ENCODE peak calls at places on chromosomes 5 and 9, in six cellular contexts. One of them, this sample, is unnamed.
A peak's percentile ranks its signal among the peaks of the same experiment; 100 is the strongest.

GRCh38 chr9:137195525-137196220 is 4.9 kb downstream of the TPRN start:
- DNase-seq in GM23248: no peak
- DNase-seq in PC-3: peak; percentile 51
- DNase-seq in sigmoid colon: no peak
- DNase-seq in ascending aorta: no peak
- DNase-seq in body of pancreas: peak; percentile 78
- DNase-seq in this sample: no peak

GRCh38 chr9:136946228-136946892 is 1.3 kb downstream of the C8G start:
- DNase-seq in PC-3: no peak
- DNase-seq in GM23248: no peak
- DNase-seq in sigmoid colon: peak; percentile 68
- DNase-seq in body of pancreas: no peak
- DNase-seq in ascending aorta: no peak
- DNase-seq in this sample: no peak

GRCh38 chr5:122292357-122292756 is 19.7 kb upstream of the SNCAIP start:
- DNase-seq in PC-3: no peak
- DNase-seq in GM23248: no peak
- DNase-seq in sigmoid colon: no peak
- DNase-seq in ascending aorta: no peak
- DNase-seq in body of pancreas: no peak
- DNase-seq in this sample: no peak

GRCh38 chr9:127311239-127311741 is 46.7 kb downstream of the GARNL3 start:
- DNase-seq in PC-3: peak; percentile 86
- DNase-seq in sigmoid colon: no peak
- DNase-seq in ascending aorta: no peak
- DNase-seq in body of pancreas: peak; percentile 56
- DNase-seq in GM23248: peak; percentile 89
- DNase-seq in this sample: no peak

GRCh38 chr5:119191944-119192343 is 121.1 kb downstream of the DMXL1 start:
- DNase-seq in body of pancreas: no peak
- DNase-seq in ascending aorta: no peak
- DNase-seq in PC-3: no peak
- DNase-seq in GM23248: no peak
- DNase-seq in sigmoid colon: no peak
- DNase-seq in this sample: no peak

GRCh38 chr9:8338249-8338721 is 538.7 kb upstream of the DMAC1 start:
- DNase-seq in GM23248: no peak
- DNase-seq in ascending aorta: no peak
- DNase-seq in PC-3: no peak
- DNase-seq in body of pancreas: peak; percentile 15
- DNase-seq in sigmoid colon: no peak
- DNase-seq in this sample: no peak

GRCh38 chr9:112841261-112841660 is 49.4 kb downstream of the SLC46A2 start:
- DNase-seq in body of pancreas: no peak
- DNase-seq in sigmoid colon: no peak
- DNase-seq in ascending aorta: no peak
- DNase-seq in GM23248: no peak
- DNase-seq in PC-3: no peak
- DNase-seq in this sample: no peak

GRCh38 chr9:23686257-23686656 is 139.8 kb downstream of the ELAVL2 start:
- DNase-seq in sigmoid colon: no peak
- DNase-seq in PC-3: peak; percentile 92
- DNase-seq in body of pancreas: no peak
- DNase-seq in ascending aorta: no peak
- DNase-seq in GM23248: no peak
- DNase-seq in this sample: peak; percentile 88

GRCh38 chr5:142095651-142096330 is 12.8 kb upstream of the NDFIP1 start:
- DNase-seq in ascending aorta: no peak
- DNase-seq in PC-3: no peak
- DNase-seq in body of pancreas: no peak
- DNase-seq in sigmoid colon: no peak
- DNase-seq in GM23248: peak; percentile 26
- DNase-seq in this sample: no peak

GRCh38 chr9:75953218-75953617 is 62.7 kb downstream of the PCSK5 start:
- DNase-seq in sigmoid colon: no peak
- DNase-seq in body of pancreas: no peak
- DNase-seq in GM23248: no peak
- DNase-seq in PC-3: no peak
- DNase-seq in ascending aorta: no peak
- DNase-seq in this sample: peak; percentile 13

GRCh38 chr5:3142261-3143027 is 391.0 kb upstream of the IRX2 start:
- DNase-seq in sigmoid colon: no peak
- DNase-seq in body of pancreas: no peak
- DNase-seq in GM23248: no peak
- DNase-seq in ascending aorta: no peak
- DNase-seq in PC-3: no peak
- DNase-seq in this sample: no peak

GRCh38 chr9:19026375-19026774 is 6.6 kb downstream of the SAXO1 start:
- DNase-seq in ascending aorta: no peak
- DNase-seq in PC-3: no peak
- DNase-seq in GM23248: no peak
- DNase-seq in sigmoid colon: no peak
- DNase-seq in body of pancreas: no peak
- DNase-seq in this sample: no peak

GRCh38 chr5:96876292-96876850 is at the start of gene ERAP2:
- DNase-seq in ascending aorta: no peak
- DNase-seq in GM23248: peak; percentile 72
- DNase-seq in body of pancreas: no peak
- DNase-seq in PC-3: peak; percentile 59
- DNase-seq in sigmoid colon: no peak
- DNase-seq in this sample: peak; percentile 62

GRCh38 chr9:75893096-75893495 is 2.6 kb downstream of the PCSK5 start:
- DNase-seq in sigmoid colon: no peak
- DNase-seq in body of pancreas: no peak
- DNase-seq in GM23248: no peak
- DNase-seq in ascending aorta: no peak
- DNase-seq in PC-3: no peak
- DNase-seq in this sample: no peak

GRCh38 chr5:39197556-39197955 is 21.8 kb downstream of the FYB1 start:
- DNase-seq in sigmoid colon: no peak
- DNase-seq in body of pancreas: no peak
- DNase-seq in GM23248: no peak
- DNase-seq in ascending aorta: no peak
- DNase-seq in PC-3: no peak
- DNase-seq in this sample: no peak

GRCh38 chr5:154646841-154647759 is 108.1 kb upstream of the LARP1 start:
- DNase-seq in ascending aorta: no peak
- DNase-seq in sigmoid colon: peak; percentile 72
- DNase-seq in GM23248: peak; percentile 37
- DNase-seq in PC-3: peak; percentile 38
- DNase-seq in body of pancreas: peak; percentile 88
- DNase-seq in this sample: no peak

GRCh38 chr5:155836404-155836803 is 490.6 kb upstream of the SGCD start:
- DNase-seq in GM23248: no peak
- DNase-seq in ascending aorta: no peak
- DNase-seq in PC-3: no peak
- DNase-seq in body of pancreas: no peak
- DNase-seq in sigmoid colon: no peak
- DNase-seq in this sample: no peak

GRCh38 chr5:155834271-155834975 is 492.5 kb upstream of the SGCD start:
- DNase-seq in sigmoid colon: no peak
- DNase-seq in PC-3: no peak
- DNase-seq in ascending aorta: no peak
- DNase-seq in body of pancreas: no peak
- DNase-seq in GM23248: no peak
- DNase-seq in this sample: no peak

GRCh38 chr5:155844541-155844940 is 482.4 kb upstream of the SGCD start:
- DNase-seq in GM23248: no peak
- DNase-seq in sigmoid colon: no peak
- DNase-seq in PC-3: no peak
- DNase-seq in body of pancreas: no peak
- DNase-seq in ascending aorta: no peak
- DNase-seq in this sample: no peak

GRCh38 chr5:155838394-155838793 is 488.6 kb upstream of the SGCD start:
- DNase-seq in PC-3: no peak
- DNase-seq in sigmoid colon: no peak
- DNase-seq in body of pancreas: no peak
- DNase-seq in GM23248: no peak
- DNase-seq in ascending aorta: no peak
- DNase-seq in this sample: no peak

DNA sequence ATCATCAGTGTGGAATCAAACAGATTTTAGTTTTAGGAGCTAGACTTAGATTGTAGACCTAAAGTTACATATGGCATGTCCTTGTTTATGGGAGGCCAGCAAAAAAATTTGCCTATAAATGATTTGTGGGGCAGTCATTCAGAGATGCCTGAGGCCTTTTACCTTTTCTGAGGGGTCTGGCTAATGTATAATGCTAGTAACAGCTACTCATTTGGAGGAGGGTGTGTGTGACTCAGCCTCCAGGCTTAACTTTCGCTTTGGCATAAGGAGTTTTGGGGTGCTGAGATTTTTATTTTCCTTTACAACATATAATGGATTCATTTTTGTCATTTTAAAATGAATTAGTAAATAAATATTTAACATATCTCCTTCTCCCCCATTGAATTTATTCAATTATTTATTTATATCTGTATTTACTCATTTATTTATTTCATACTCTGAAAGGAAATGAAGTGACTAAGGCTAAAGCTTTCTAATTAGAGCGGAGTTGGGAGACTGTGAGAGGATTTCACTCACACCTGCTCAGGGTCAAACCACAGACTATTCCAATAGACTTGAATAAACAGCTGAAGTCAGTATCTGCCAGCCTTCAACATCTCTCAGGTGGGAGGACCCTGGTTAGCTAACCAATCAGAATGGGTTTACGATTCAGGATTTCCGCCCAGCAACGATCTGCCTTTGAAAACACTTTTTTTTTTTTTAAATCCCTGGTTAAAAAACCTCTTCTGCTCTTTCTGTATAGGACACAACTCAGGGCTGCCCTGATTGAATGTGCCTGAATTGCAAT is 487.5 kb upstream of the SGCD start:
- DNase-seq in ascending aorta: no peak
- DNase-seq in PC-3: no peak
- DNase-seq in GM23248: no peak
- DNase-seq in body of pancreas: no peak
- DNase-seq in sigmoid colon: no peak
- DNase-seq in this sample: no peak
- H3K27ac ChIP-seq in ascending aorta: no peak overlapping the region
- H3K27ac ChIP-seq in PC-3: no peak overlapping the region
- H3K27ac ChIP-seq in GM23248: no peak overlapping the region
- H3K27ac ChIP-seq in body of pancreas: no peak overlapping the region
- H3K27ac ChIP-seq in sigmoid colon: no peak overlapping the region
- H3K27ac ChIP-seq in this sample: no peak overlapping the region

GRCh38 chr9:132721661-132722060 is 51.4 kb downstream of the GTF3C4 start:
- DNase-seq in ascending aorta: no peak
- DNase-seq in PC-3: no peak
- DNase-seq in sigmoid colon: no peak
- DNase-seq in body of pancreas: no peak
- DNase-seq in GM23248: no peak
- DNase-seq in this sample: no peak
- H3K27me3 ChIP-seq in ascending aorta: no peaks in the 10 kb centered on the region
- H3K27me3 ChIP-seq in PC-3: no peaks in the 10 kb centered on the region
- H3K27me3 ChIP-seq in sigmoid colon: no peaks in the 10 kb centered on the region
- H3K27me3 ChIP-seq in body of pancreas: no peaks in the 10 kb centered on the region
- H3K27me3 ChIP-seq in GM23248: peaks cover 27% of the 10 kb centered on the region
- H3K27me3 ChIP-seq in this sample: peaks cover 16% of the 10 kb centered on the region

GRCh38 chr9:71678999-71679398 is 89.3 kb downstream of the CEMIP2 start:
- DNase-seq in ascending aorta: no peak
- DNase-seq in sigmoid colon: no peak
- DNase-seq in PC-3: no peak
- DNase-seq in GM23248: no peak
- DNase-seq in body of pancreas: no peak
- DNase-seq in this sample: no peak

GRCh38 chr9:71677209-71677608 is 91.1 kb downstream of the CEMIP2 start:
- DNase-seq in body of pancreas: no peak
- DNase-seq in ascending aorta: no peak
- DNase-seq in PC-3: no peak
- DNase-seq in sigmoid colon: no peak
- DNase-seq in GM23248: no peak
- DNase-seq in this sample: no peak

GRCh38 chr9:71681708-71682268 is 86.5 kb downstream of the CEMIP2 start:
- DNase-seq in GM23248: peak; percentile 78
- DNase-seq in ascending aorta: no peak
- DNase-seq in body of pancreas: no peak
- DNase-seq in PC-3: peak; percentile 57
- DNase-seq in sigmoid colon: no peak
- DNase-seq in this sample: peak; percentile 90

GRCh38 chr9:71681104-71681707 is 87.1 kb downstream of the CEMIP2 start:
- DNase-seq in ascending aorta: no peak
- DNase-seq in GM23248: peak; percentile 79
- DNase-seq in body of pancreas: no peak
- DNase-seq in PC-3: no peak
- DNase-seq in sigmoid colon: no peak
- DNase-seq in this sample: no peak

DNA sequence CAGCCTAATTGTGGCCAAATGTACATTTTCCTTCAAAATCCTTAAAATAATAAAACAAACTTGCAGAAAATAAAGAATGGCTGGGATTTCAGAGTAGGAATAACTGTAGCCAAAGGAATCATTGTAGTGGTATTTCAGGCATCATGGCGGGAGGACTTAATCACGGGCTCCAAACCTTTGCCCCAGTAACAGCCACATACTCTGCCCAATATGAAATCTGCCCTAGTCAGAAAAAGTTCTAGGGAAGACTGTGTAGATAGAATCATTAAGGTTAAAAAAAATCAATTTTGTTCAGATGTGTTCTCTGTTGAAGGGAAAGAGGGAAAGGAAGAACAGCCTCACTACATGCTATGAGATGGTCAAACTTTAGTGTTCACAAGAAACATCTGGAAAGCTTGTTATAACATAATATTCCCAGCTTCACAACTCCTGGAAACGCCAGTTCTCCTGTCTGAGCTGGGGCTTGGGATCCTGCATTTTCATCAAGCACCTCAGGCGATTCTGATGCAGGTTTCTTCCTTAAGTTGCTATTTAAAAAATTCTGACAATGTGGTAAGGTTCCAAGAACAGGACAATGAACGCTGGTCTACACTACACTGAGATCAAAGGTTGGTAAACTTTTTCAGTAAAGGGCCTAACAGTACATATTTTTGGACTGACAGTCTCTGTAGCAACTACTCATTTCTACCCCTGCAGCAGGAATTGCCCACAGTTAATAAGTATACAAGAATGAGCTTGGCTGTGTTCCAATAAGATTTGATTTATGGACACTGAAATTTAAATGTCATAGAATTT is 87.9 kb downstream of the CEMIP2 start:
- DNase-seq in PC-3: peak; percentile 82
- DNase-seq in ascending aorta: no peak
- DNase-seq in body of pancreas: no peak
- DNase-seq in sigmoid colon: no peak
- DNase-seq in GM23248: peak; percentile 71
- DNase-seq in this sample: peak; percentile 60
- H3K4me1 ChIP-seq in PC-3: peaks cover 70% of the 10 kb centered on the region
- H3K4me1 ChIP-seq in ascending aorta: peaks cover 3% of the 10 kb centered on the region
- H3K4me1 ChIP-seq in body of pancreas: peaks cover 21% of the 10 kb centered on the region
- H3K4me1 ChIP-seq in sigmoid colon: peaks cover 36% of the 10 kb centered on the region
- H3K4me1 ChIP-seq in GM23248: peaks cover 67% of the 10 kb centered on the region
- H3K4me1 ChIP-seq in this sample: peaks cover 31% of the 10 kb centered on the region

GRCh38 chr5:169893586-169893985 is 86.7 kb downstream of the INSYN2B start:
- DNase-seq in body of pancreas: no peak
- DNase-seq in GM23248: peak; percentile 55
- DNase-seq in PC-3: no peak
- DNase-seq in sigmoid colon: no peak
- DNase-seq in ascending aorta: no peak
- DNase-seq in this sample: no peak

GRCh38 chr5:169893010-169893409 is 87.3 kb downstream of the INSYN2B start:
- DNase-seq in ascending aorta: no peak
- DNase-seq in PC-3: peak; percentile 14
- DNase-seq in body of pancreas: no peak
- DNase-seq in GM23248: peak; percentile 33
- DNase-seq in sigmoid colon: no peak
- DNase-seq in this sample: no peak

GRCh38 chr5:169886033-169886432 is 94.3 kb downstream of the INSYN2B start:
- DNase-seq in sigmoid colon: no peak
- DNase-seq in body of pancreas: no peak
- DNase-seq in GM23248: no peak
- DNase-seq in PC-3: no peak
- DNase-seq in ascending aorta: no peak
- DNase-seq in this sample: no peak

GRCh38 chr5:169889572-169889971 is 90.7 kb downstream of the INSYN2B start:
- DNase-seq in sigmoid colon: no peak
- DNase-seq in GM23248: no peak
- DNase-seq in ascending aorta: no peak
- DNase-seq in body of pancreas: no peak
- DNase-seq in PC-3: no peak
- DNase-seq in this sample: no peak
- H3K27ac ChIP-seq in sigmoid colon: no peak overlapping the region
- H3K27ac ChIP-seq in GM23248: no peak overlapping the region
- H3K27ac ChIP-seq in ascending aorta: no peak overlapping the region
- H3K27ac ChIP-seq in body of pancreas: no peak overlapping the region
- H3K27ac ChIP-seq in PC-3: no peak overlapping the region
- H3K27ac ChIP-seq in this sample: no peak overlapping the region